ENCODE peak calls at places on chromosome 9, in six cellular contexts. W, K, H, F, A and U are unnamed samples.

GRCh38 chr9:12862596-12862995 is 87.8 kb downstream of the LURAP1L start:
- DNase-seq in H (no peak), K (no peak), F (no peak), A (no peak), W (no peak), U (no peak)

GRCh38 chr9:124190761-124191160 is 67.0 kb upstream of the NEK6 start:
- DNase-seq in F (no peak), A (peak; percentile 52), K (no peak), H (no peak), W (no peak), U (no peak)

GRCh38 chr9:91929331-91929730 is 20.7 kb downstream of the ROR2 start:
- DNase-seq in W (no peak), A (no peak), F (no peak), H (no peak), K (no peak), U (no peak)

GRCh38 chr9:107426126-107426525 is 63.4 kb downstream of the KLF4 start:
- DNase-seq in A (no peak), K (no peak), F (no peak), H (no peak), W (no peak), U (no peak)

GRCh38 chr9:128633057-128633456 is 23.6 kb downstream of the DYNC2I2 start:
- DNase-seq in W (peak; percentile 35), A (no peak), K (no peak), H (no peak), F (no peak), U (no peak)

GRCh38 chr9:85332487-85332886 is 409.3 kb downstream of the AGTPBP1 start:
- DNase-seq in F (peak; percentile 19), W (no peak), A (no peak), K (no peak), H (peak; percentile 13), U (no peak)

GRCh38 chr9:26142631-26143030 is 464.4 kb upstream of the TUSC1 start:
- DNase-seq in A (no peak), F (no peak), K (no peak), H (no peak), W (no peak), U (no peak)

GRCh38 chr9:115717711-115718173 is 435.8 kb upstream of the PAPPA start:
- DNase-seq in H (no peak), F (no peak), K (no peak), A (no peak), W (no peak), U (peak; percentile 28)

GRCh38 chr9:37036237-37037136 is 2.4 kb upstream of the PAX5 start:
- DNase-seq in H (peak; percentile 58), W (peak; percentile 61), A (no peak), K (peak; percentile 64), F (peak; percentile 88), U (no peak)

GRCh38 chr9:88060746-88061145 is 77.5 kb downstream of the SPATA31C2 start:
- DNase-seq in H (no peak), K (no peak), F (no peak), W (no peak), A (no peak), U (no peak)

GRCh38 chr9:135220601-135221575 is 133.4 kb downstream of the OLFM1 start:
- DNase-seq in W (peak; percentile 24), H (no peak), K (peak; percentile 55), F (no peak), A (no peak), U (no peak)

GRCh38 chr9:108621991-108622390 is 233.8 kb downstream of the ACTL7B start:
- DNase-seq in K (no peak), H (no peak), A (no peak), W (no peak), F (no peak), U (no peak)

GRCh38 chr9:13139641-13140171 is 139.8 kb downstream of the MPDZ start:
- DNase-seq in K (no peak), H (no peak), A (no peak), F (no peak), W (no peak), U (peak; percentile 69)

GRCh38 chr9:116145036-116145435 is 8.6 kb upstream of the PAPPA start:
- DNase-seq in K (no peak), W (no peak), F (no peak), H (no peak), A (no peak), U (no peak)

GRCh38 chr9:6272229-6272597 is 56.0 kb upstream of the TPD52L3 start:
- DNase-seq in K (no peak), H (no peak), A (no peak), W (no peak), F (no peak), U (peak; percentile 26)

GRCh38 chr9:78097541-78097940 is 65.9 kb upstream of the GNAQ start:
- DNase-seq in W (no peak), K (no peak), A (no peak), F (peak; percentile 10), H (no peak), U (no peak)

GRCh38 chr9:108184009-108184408 is 671.8 kb downstream of the ACTL7B start:
- DNase-seq in F (no peak), K (no peak), W (no peak), A (no peak), H (no peak), U (no peak)

GRCh38 chr9:94911211-94911610 is 184.7 kb downstream of the AOPEP start:
- DNase-seq in H (no peak), W (no peak), K (no peak), A (peak; percentile 57), F (no peak), U (no peak)

GRCh38 chr9:129143031-129143441 is 31.8 kb downstream of the PTPA start:
- DNase-seq in H (peak; percentile 55), F (peak; percentile 82), K (peak; percentile 94), A (peak; percentile 94), W (peak; percentile 87), U (peak; percentile 72)

GRCh38 chr9:93906182-93906880 is 48.8 kb downstream of the BARX1 start:
- DNase-seq in K (no peak), A (no peak), F (no peak), W (no peak), H (no peak), U (no peak)

GRCh38 chr9:93905473-93906133 is 49.6 kb downstream of the BARX1 start:
- DNase-seq in W (no peak), H (no peak), F (no peak), A (no peak), K (no peak), U (no peak)

GRCh38 chr9:93908591-93909241 is 46.4 kb downstream of the BARX1 start:
- DNase-seq in A (no peak), F (peak; percentile 3), W (peak; percentile 15), H (peak; percentile 13), K (no peak), U (no peak)

GRCh38 chr9:93909242-93909616 is 45.9 kb downstream of the BARX1 start:
- DNase-seq in W (no peak), H (no peak), F (no peak), A (no peak), K (no peak), U (no peak)

DNA sequence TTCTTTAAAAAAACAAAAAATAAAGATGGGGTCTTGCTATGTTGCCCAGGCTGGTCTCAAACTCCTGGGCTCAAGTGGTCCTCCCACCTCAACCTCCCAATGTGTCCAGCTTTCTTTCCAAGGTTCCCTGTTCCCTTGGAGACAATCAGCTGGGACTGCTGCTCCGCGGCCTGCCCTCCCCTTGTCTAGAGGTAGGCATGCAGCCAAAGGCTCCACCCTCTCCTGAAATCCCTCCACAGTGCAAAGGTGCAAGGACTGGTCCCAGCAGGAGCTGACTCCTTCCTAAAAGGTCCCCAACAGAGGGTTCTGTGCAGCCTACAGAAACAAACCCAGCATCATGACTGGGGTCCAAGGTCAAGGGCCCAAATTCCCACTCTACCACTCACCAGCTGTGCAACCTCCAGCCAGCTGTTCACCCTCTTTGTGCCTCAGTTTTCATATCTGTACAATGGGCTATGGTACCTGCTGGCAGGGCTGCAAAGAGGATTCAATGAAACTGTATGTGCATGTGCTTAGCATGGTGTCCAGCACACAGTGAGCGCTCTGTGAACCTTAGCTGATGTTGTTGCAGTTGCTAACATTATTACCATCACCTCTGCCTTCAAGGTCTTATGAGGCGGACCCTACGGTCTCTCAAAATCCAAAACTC is 47.5 kb downstream of the BARX1 start:
- DNase-seq in A (no peak), W (peak; percentile 13), F (no peak), H (no peak), K (no peak), U (no peak)
- TF ChIP-seq CTCF in A (no peak), W (no peak), F (no peak), H (no peak), K (no peak), U (no peak)

GRCh38 chr9:81610739-81611107 is 78.6 kb downstream of the TLE1 start:
- DNase-seq in A (no peak), F (no peak), H (no peak), K (no peak), W (no peak), U (no peak)
- H3K36me3 ChIP-seq in A (peaks cover 20% of the 10 kb centered on the region), F (no peaks in the 10 kb centered on the region), H (no peaks in the 10 kb centered on the region), K (peaks cover 33% of the 10 kb centered on the region), W (peaks cover 53% of the 10 kb centered on the region), U (peaks cover 3% of the 10 kb centered on the region)

GRCh38 chr9:89817186-89817960 is 212.6 kb downstream of the GADD45G start:
- DNase-seq in W (no peak), H (no peak), A (peak; percentile 58), F (no peak), K (no peak), U (no peak)

GRCh38 chr9:89813482-89813881 is 208.7 kb downstream of the GADD45G start:
- DNase-seq in A (peak; percentile 43), F (peak; percentile 14), W (no peak), K (no peak), H (no peak), U (no peak)

GRCh38 chr9:89815903-89816573 is 211.2 kb downstream of the GADD45G start:
- DNase-seq in W (no peak), F (peak; percentile 56), K (no peak), H (peak; percentile 14), A (peak; percentile 59), U (no peak)

GRCh38 chr9:89814340-89815040 is 209.7 kb downstream of the GADD45G start:
- DNase-seq in H (no peak), K (no peak), F (peak; percentile 5), W (no peak), A (peak; percentile 58), U (no peak)

DNA sequence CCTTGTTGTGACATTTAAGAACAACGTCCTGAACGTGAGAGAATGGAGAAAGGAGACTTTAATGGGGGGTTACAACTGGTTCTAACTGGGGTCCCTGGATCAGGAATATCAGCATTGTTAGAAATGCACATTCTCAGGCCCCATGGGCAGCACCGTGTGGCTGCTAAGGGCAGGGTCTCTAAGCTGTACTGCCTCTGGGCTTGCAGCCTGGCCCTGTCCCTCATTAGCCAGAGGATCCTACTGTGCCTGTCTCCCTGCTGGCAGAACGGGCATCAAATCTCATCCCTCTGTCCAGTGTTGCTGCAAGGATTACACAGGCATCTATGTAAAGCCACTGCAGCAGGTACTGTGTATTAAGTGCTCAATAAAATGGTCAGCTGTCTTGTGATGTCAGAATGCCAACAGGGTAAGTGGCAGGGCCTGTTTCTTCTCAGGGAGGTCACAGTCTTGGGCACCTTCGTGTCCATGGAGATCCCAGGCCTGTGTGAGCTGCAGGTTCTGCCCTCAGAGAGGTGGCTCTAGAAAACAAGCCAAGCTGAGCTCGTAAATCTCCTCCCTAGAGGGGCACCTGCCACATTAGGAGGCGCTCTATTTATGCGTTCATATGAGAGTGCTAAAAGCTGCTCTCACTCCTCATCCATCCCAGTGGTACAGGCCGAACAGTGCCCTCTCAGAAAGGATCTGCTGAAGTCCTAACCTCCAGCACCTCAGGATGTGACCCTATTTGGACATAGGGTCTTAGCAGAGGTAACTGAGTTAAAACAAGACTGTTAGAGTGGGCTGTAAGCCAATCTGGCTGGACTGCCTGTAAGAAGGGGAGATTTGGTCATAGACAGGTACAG is 210.5 kb downstream of the GADD45G start:
- DNase-seq in W (no peak), A (peak; percentile 26), K (no peak), F (peak; percentile 18), H (no peak), U (no peak)
- H3K4me3 ChIP-seq in W (no peak overlapping the region), A (no peak overlapping the region), K (no peak overlapping the region), F (no peak overlapping the region), H (no peak overlapping the region), U (no peak overlapping the region)

GRCh38 chr9:93035821-93036351 is 22.6 kb upstream of the SUSD3 start:
- DNase-seq in F (no peak), H (no peak), K (no peak), A (no peak), W (no peak), U (no peak)
- TF ChIP-seq CTCF in F (no peak), H (no peak), K (no peak), A (no peak), W (no peak), U (no peak)